ENCODE peak calls at places on chromosomes 11 and 22, in six cellular contexts. A is thoracic aorta, J is cardiac muscle cell, T is stomach, L is IMR-90, X is psoas muscle. K is an unnamed sample.

GRCh38 chr11:13134886-13135285 is 125.8 kb downstream of the RASSF10 start:
- DNase-seq in T (no peak), J (no peak), L (no peak), A (no peak), X (no peak), K (no peak)

GRCh38 chr11:83051760-83052671 is 19.7 kb downstream of the RAB30 start:
- DNase-seq in L (peak; percentile 98), X (peak; percentile 45), T (no peak), A (no peak), J (no peak), K (no peak)

GRCh38 chr11:1051356-1052132 is 15.0 kb upstream of the MUC6 start:
- DNase-seq in T (no peak), A (no peak), X (peak; percentile 7), L (no peak), J (no peak), K (no peak)

GRCh38 chr11:35089724-35090505 is 49.1 kb upstream of the CD44 start:
- DNase-seq in A (no peak), X (no peak), J (no peak), L (no peak), T (no peak), K (no peak)

GRCh38 chr11:123654566-123655081 is at the start of gene SCN3B:
- DNase-seq in L (peak; percentile 61), T (peak; percentile 66), X (peak; percentile 71), A (no peak), J (peak; percentile 90), K (peak; percentile 69)

GRCh38 chr11:70573701-70574151 is 175.4 kb downstream of the CTTN start:
- DNase-seq in X (no peak), J (no peak), A (no peak), L (no peak), T (no peak), K (peak; percentile 18)

GRCh38 chr22:30320021-30320556 is 6.7 kb downstream of the TBC1D10A start:
- DNase-seq in X (no peak), L (no peak), A (no peak), T (no peak), J (no peak), K (no peak)

GRCh38 chr11:120789391-120789790 is 234.5 kb upstream of the TBCEL start:
- DNase-seq in L (no peak), A (no peak), T (no peak), J (no peak), X (no peak), K (no peak)

GRCh38 chr11:6578134-6578533 is 25.3 kb downstream of the RRP8 start:
- DNase-seq in J (no peak), T (no peak), X (no peak), A (no peak), L (no peak), K (no peak)

GRCh38 chr11:113384551-113384950 is 3.0 kb upstream of the ANKK1 start:
- DNase-seq in T (no peak), X (no peak), J (peak; percentile 17), A (no peak), L (peak; percentile 96), K (no peak)

GRCh38 chr11:5345831-5346230 is 2.5 kb upstream of the OR51B5 start:
- DNase-seq in A (no peak), J (no peak), L (peak; percentile 45), T (no peak), X (no peak), K (no peak)

GRCh38 chr11:32068134-32068533 is 22.7 kb upstream of the RCN1 start:
- DNase-seq in J (no peak), T (no peak), X (no peak), L (no peak), A (no peak), K (no peak)

GRCh38 chr11:114440971-114441810 is 1.9 kb downstream of the REXO2 start:
- DNase-seq in A (no peak), X (no peak), L (no peak), T (no peak), J (no peak), K (no peak)

GRCh38 chr11:105181521-105181920 is 42.0 kb upstream of the CARD18 start:
- DNase-seq in L (peak; percentile 43), T (no peak), X (no peak), J (no peak), A (no peak), K (no peak)

GRCh38 chr11:1119282-1120146 is 38.2 kb upstream of the MUC5AC start:
- DNase-seq in L (no peak), X (no peak), T (peak; percentile 37), A (no peak), J (no peak), K (no peak)

GRCh38 chr11:12118940-12119339 is 8.6 kb downstream of the MICAL2 start:
- DNase-seq in A (no peak), L (peak; percentile 46), X (no peak), J (no peak), T (no peak), K (no peak)

GRCh38 chr11:12119502-12119901 is 9.1 kb downstream of the MICAL2 start:
- DNase-seq in J (no peak), X (no peak), A (no peak), T (no peak), L (no peak), K (no peak)

GRCh38 chr11:12116425-12117032 is 6.1 kb downstream of the MICAL2 start:
- DNase-seq in J (no peak), A (no peak), X (no peak), L (no peak), T (no peak), K (no peak)

GRCh38 chr11:12114487-12115033 is 4.2 kb downstream of the MICAL2 start:
- DNase-seq in X (no peak), T (no peak), A (no peak), L (peak; percentile 98), J (no peak), K (no peak)

DNA sequence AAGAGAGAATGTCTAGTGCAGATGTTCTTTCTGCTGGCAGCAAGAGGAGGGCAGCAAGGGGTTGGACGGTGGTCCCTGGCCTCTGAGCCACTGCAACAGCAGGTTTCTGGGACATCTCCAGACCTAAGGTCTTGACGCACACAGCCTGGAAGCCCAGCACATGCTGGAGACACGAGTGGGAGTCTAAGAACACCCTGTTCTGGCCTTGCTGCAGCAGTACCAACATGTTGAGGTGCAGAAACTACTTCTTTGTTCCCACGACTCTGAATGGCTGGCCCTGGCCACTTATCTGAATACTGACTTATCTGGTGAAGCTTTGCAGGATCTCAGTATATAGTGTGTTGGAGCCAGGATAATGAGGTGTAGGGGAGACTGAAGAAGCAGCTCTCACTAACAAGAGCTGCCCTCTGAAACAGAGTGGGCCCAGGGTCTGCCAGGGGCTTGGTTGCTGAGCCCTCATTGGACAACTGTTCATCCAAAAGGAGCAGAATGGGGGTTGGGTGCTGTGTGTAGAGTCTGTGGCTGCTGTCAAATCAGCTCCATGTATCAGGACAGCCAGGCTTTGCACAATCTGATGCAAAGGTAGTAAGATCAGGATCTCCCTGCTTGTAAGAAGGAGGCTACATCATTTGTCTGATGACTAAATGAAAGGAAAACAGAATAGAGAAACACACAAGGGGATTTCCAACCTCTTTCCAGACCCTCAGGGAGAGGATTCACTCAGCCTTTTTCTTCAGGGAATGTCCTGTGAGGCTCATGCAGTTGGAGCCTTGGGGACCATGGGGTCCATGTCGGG is 7.0 kb downstream of the MICAL2 start:
- DNase-seq in J (peak; percentile 44), L (peak; percentile 76), T (no peak), X (no peak), A (peak; percentile 19), K (no peak)
- TF ChIP-seq CTCF in J (no peak), L (no peak), T (no peak), X (no peak), A (no peak), K (no peak)

GRCh38 chr22:23652286-23652685 is 20.2 kb upstream of the DRICH1 start:
- DNase-seq in L (no peak), A (no peak), X (no peak), J (no peak), T (no peak), K (no peak)

GRCh38 chr22:23655891-23656475 is 23.9 kb upstream of the DRICH1 start:
- DNase-seq in L (no peak), X (no peak), T (no peak), A (no peak), J (no peak), K (no peak)

GRCh38 chr22:23651676-23652075 is 19.6 kb upstream of the DRICH1 start:
- DNase-seq in T (no peak), L (no peak), A (no peak), X (no peak), J (no peak), K (no peak)

GRCh38 chr22:23649071-23649501 is 17.0 kb upstream of the DRICH1 start:
- DNase-seq in T (no peak), J (no peak), A (no peak), X (no peak), L (no peak), K (no peak)

DNA sequence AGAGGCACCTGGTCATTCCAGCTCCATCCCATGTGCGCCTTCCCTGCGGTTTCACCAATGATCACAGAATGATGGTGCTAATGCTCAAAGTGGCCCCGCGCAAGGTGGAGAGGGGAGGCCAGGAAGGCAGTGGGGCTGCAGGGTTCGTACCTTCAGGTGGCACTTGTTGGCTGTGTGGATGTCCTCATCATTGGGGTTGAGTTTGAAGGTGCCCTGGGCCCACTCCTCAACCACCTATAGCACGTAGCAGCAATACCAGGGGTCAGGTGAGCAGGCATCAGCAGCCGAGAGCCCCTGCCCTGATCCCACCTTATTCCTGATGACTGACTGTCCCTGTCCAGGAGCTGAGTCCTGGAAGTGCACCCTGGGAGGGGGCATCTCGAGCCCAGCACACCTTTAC is 20.6 kb upstream of the DRICH1 start:
- DNase-seq in J (no peak), T (no peak), L (no peak), X (no peak), A (no peak), K (no peak)
- H3K36me3 ChIP-seq in J (peaks cover 2% of the 10 kb centered on the region), T (peaks cover 43% of the 10 kb centered on the region), L (peaks cover 1% of the 10 kb centered on the region), X (peaks cover 13% of the 10 kb centered on the region), A (no peaks in the 10 kb centered on the region), K (no peaks in the 10 kb centered on the region)

GRCh38 chr22:46563381-46564083 is 26.1 kb upstream of the CELSR1 start:
- DNase-seq in J (peak; percentile 81), X (peak; percentile 77), L (peak; percentile 37), T (peak; percentile 88), A (no peak), K (peak; percentile 87)
- H3K4me3 ChIP-seq in J (no peak overlapping the region), X (peak overlapping the region; percentile 8), L (no peak overlapping the region), T (peak overlapping the region; percentile 15), A (no peak overlapping the region), K (no peak overlapping the region)

GRCh38 chr11:102064316-102064715 is 17.1 kb downstream of the CFAP300 start:
- DNase-seq in J (no peak), A (no peak), T (no peak), X (no peak), L (no peak), K (no peak)

GRCh38 chr11:102062106-102062505 is 14.9 kb downstream of the CFAP300 start:
- DNase-seq in X (no peak), L (no peak), J (no peak), T (no peak), A (no peak), K (no peak)

DNA sequence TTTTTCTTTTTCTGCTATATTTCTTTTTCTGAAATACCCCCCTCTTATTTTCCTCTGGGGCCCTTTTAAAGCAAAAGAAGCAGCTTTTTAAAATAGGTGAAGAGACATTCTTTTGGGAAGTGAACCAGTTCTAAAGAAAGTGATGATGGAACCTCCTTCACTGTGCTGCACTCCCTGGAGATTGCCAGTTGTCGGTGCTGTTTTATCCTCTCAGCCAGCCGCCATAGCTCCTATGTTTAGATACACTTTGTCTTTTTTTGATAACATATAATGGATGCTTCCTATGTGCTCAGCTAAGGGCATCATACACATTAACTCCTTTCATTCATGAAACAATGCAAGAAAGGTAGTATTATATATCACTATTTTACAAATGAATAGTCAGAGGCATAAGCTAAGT is 14.0 kb downstream of the CFAP300 start:
- DNase-seq in J (peak; percentile 36), X (no peak), T (no peak), L (peak; percentile 28), A (no peak), K (no peak)
- TF ChIP-seq CTCF in J (peak; percentile 50), X (peak; percentile 36), T (no peak), L (peak; percentile 47), A (no peak), K (no peak)

GRCh38 chr11:122068096-122068495 is 47.9 kb downstream of the BLID start:
- DNase-seq in L (no peak), T (no peak), A (no peak), X (no peak), J (no peak), K (no peak)
- H3K36me3 ChIP-seq in L (peaks cover 11% of the 10 kb centered on the region), T (no peaks in the 10 kb centered on the region), A (no peaks in the 10 kb centered on the region), X (no peaks in the 10 kb centered on the region), J (no peaks in the 10 kb centered on the region), K (no peaks in the 10 kb centered on the region)

K was measured in mucosa of descending colon.